ENCODE peak calls at places on chromosomes 16 and 17, in four cellular contexts. N, W, Z and P are unnamed samples.

GRCh38 chr17:67400193-67400592 is 23.1 kb downstream of the PITPNC1 start:
- DNase-seq in N (no peak), Z (no peak), W (no peak), P (no peak)

GRCh38 chr17:17467021-17467420 is 9.8 kb upstream of the MED9 start:
- DNase-seq in W (no peak), N (no peak), Z (peak), P (no peak)

GRCh38 chr17:21452377-21453143 is 76.4 kb downstream of the KCNJ12 start:
- DNase-seq in Z (peak), N (no peak), W (peak), P (no peak)

GRCh38 chr16:15983898-15984297 is 34.5 kb downstream of the ABCC1 start:
- DNase-seq in Z (no peak), N (no peak), W (no peak), P (no peak)

GRCh38 chr17:3916013-3916696 is at the start of gene P2RX1:
- DNase-seq in N (no peak), W (no peak), Z (no peak), P (no peak)

GRCh38 chr17:47941998-47942490 is 673 bp downstream of the PNPO start:
- DNase-seq in Z (no peak), N (no peak), W (no peak), P (no peak)

GRCh38 chr16:87828071-87828971 is 41.0 kb downstream of the SLC7A5 start:
- DNase-seq in W (no peak), N (no peak), Z (no peak), P (no peak)

GRCh38 chr17:51687887-51688286 is 427.5 kb downstream of the UTP18 start:
- DNase-seq in N (no peak), Z (no peak), W (peak), P (no peak)

GRCh38 chr17:28897769-28898259 is 281 bp upstream of the FLOT2 start:
- DNase-seq in W (no peak), Z (no peak), N (no peak), P (no peak)

GRCh38 chr17:17514993-17515920 is 19.1 kb upstream of the RASD1 start:
- DNase-seq in Z (no peak), N (no peak), W (peak), P (no peak)

GRCh38 chr16:11133344-11133921 is 122.6 kb downstream of the SOCS1 start:
- DNase-seq in Z (no peak), N (peak), W (no peak), P (no peak)

GRCh38 chr17:79272666-79273219 is 198.1 kb downstream of the ENGASE start:
- DNase-seq in Z (no peak), N (peak), W (peak), P (no peak)

GRCh38 chr16:64309398-64310110 is 812.3 kb downstream of the CDH11 start:
- DNase-seq in W (no peak), Z (no peak), N (no peak), P (no peak)

GRCh38 chr16:47970291-47970931 is 185.4 kb downstream of the ABCC12 start:
- DNase-seq in W (peak), Z (no peak), N (peak), P (no peak)

GRCh38 chr16:89828870-89829629 is 775 bp downstream of the SPIRE2 start:
- DNase-seq in Z (no peak), W (no peak), N (peak), P (no peak)

GRCh38 chr16:72221216-72221995 is 49.5 kb upstream of the PMFBP1 start:
- DNase-seq in Z (no peak), W (no peak), N (no peak), P (no peak)

GRCh38 chr17:5264930-5265329 is 17.2 kb upstream of the RABEP1 start:
- DNase-seq in W (no peak), N (no peak), Z (no peak), P (no peak)

GRCh38 chr16:52837251-52837650 is 215.4 kb downstream of the CHD9NB start:
- DNase-seq in N (no peak), Z (no peak), W (no peak), P (no peak)

GRCh38 chr16:11682655-11683096 is 14.4 kb downstream of the SNN start:
- DNase-seq in Z (no peak), W (no peak), N (no peak), P (no peak)

GRCh38 chr17:835263-835662 is 53.1 kb downstream of the MRM3 start:
- DNase-seq in W (peak), N (peak), Z (no peak), P (no peak)

GRCh38 chr17:68646626-68647526 is 45.7 kb upstream of the FAM20A start:
- DNase-seq in Z (no peak), W (no peak), N (no peak), P (no peak)

GRCh38 chr17:43768382-43768781 is 9.8 kb upstream of the SOST start:
- DNase-seq in W (peak), Z (no peak), N (no peak), P (no peak)

GRCh38 chr16:3752984-3753383 is 35.7 kb upstream of the TRAP1 start:
- DNase-seq in N (no peak), W (no peak), Z (no peak), P (no peak)

GRCh38 chr17:3759597-3760216 is 36.0 kb downstream of the HASPIN start:
- DNase-seq in Z (no peak), N (no peak), W (no peak), P (no peak)

GRCh38 chr16:19203374-19203966 is 35.4 kb downstream of the SYT17 start:
- DNase-seq in Z (no peak), W (no peak), N (no peak), P (no peak)

GRCh38 chr17:40530988-40531971 is 29.9 kb upstream of the TNS4 start:
- DNase-seq in Z (no peak), W (peak), N (no peak), P (peak)

GRCh38 chr17:1197781-1198490 is 18.2 kb upstream of the ABR start:
- DNase-seq in N (no peak), Z (no peak), W (no peak), P (peak)

GRCh38 chr17:78019367-78019975 is 61.0 kb downstream of the TNRC6C start:
- DNase-seq in Z (no peak), W (no peak), N (no peak), P (peak)

GRCh38 chr17:1865252-1866037 is 35.6 kb downstream of the RPA1 start:
- DNase-seq in N (peak), W (peak), Z (peak), P (peak)

GRCh38 chr17:29155235-29155965 is 24.8 kb downstream of the MYO18A start:
- DNase-seq in N (peak), W (peak), Z (no peak), P (peak)

GRCh38 chr17:83091257-83092141 is 12.1 kb downstream of the METRNL start:
- DNase-seq in W (no peak), Z (no peak), N (peak), P (no peak)

GRCh38 chr17:27543958-27544349 is 87.0 kb upstream of the LGALS9 start:
- DNase-seq in Z (no peak), N (no peak), W (no peak), P (no peak)

GRCh38 chr16:88084881-88085280 is 133.6 kb downstream of the BANP start:
- DNase-seq in W (no peak), N (no peak), Z (no peak), P (no peak)

GRCh38 chr17:5031365-5032082 is 3.7 kb downstream of the SLC52A1 start:
- DNase-seq in N (peak), Z (peak), W (peak), P (peak)

GRCh38 chr17:78400581-78401240 is 22.3 kb downstream of the PGS1 start:
- DNase-seq in N (no peak), W (no peak), Z (no peak), P (no peak)

GRCh38 chr16:8677481-8677880 is 3.1 kb downstream of the ABAT start:
- DNase-seq in N (no peak), Z (no peak), W (no peak), P (no peak)

GRCh38 chr17:64275016-64275415 is 12.0 kb upstream of the TEX2 start:
- DNase-seq in W (no peak), Z (no peak), N (no peak), P (no peak)

GRCh38 chr16:3536851-3537250 is 36.0 kb downstream of the CLUAP1 start:
- DNase-seq in N (no peak), W (no peak), Z (no peak), P (no peak)

GRCh38 chr16:27215660-27216059 is 12.3 kb downstream of the KDM8 start:
- DNase-seq in Z (no peak), W (no peak), N (no peak), P (no peak)

GRCh38 chr16:27211026-27211425 is 7.7 kb downstream of the KDM8 start:
- DNase-seq in N (no peak), W (no peak), Z (no peak), P (no peak)

GRCh38 chr16:27217256-27217655 is 13.9 kb downstream of the KDM8 start:
- DNase-seq in Z (no peak), W (peak), N (no peak), P (peak)

GRCh38 chr16:27216297-27216885 is 13.1 kb downstream of the KDM8 start:
- DNase-seq in N (no peak), Z (no peak), W (no peak), P (no peak)

DNA sequence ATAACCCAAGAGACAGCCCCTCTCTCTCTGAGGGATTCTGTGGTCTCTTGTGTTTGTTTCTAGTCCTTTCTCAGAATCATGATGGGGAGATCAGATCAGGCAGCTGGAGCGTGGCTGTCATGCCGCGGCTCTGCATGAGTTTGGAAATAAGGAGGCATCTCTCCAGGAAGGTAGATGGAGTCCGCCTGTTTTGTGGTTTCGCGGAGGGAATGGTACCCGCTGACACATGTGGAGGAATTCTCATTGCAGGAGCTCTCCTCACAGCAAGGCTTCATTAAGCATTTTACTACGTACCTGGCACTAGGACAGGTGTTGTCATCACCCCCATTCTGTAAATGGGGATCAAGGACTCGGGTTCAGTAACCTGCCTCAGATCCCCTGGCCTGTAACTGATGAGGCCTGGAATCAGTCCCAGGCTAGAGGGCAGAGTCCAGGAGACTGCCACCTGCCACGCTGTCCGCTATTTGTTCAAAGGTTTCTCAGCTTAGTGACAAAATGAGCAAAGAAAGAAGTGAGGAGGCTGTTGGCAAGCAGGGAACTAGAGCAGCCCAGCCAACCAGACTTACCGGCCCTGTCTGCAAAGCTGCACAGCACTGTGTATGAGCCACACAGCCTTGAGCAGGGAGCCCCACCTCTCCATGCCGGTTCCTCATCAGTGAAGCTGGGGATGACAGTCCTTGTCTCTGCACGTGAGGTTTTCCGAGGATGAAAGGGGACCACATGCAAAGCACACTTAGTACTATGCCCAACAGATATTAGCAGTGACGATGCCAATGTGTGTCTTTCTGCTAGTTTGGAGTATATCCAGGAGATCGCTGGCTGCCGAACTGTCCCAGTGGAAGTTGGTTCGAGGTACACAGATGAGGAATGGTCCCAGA is 11.0 kb downstream of the KDM8 start:
- DNase-seq in W (no peak), N (no peak), Z (no peak), P (no peak)
- TF ChIP-seq CTCF in W (no peak), N (no peak), Z (no peak), P (no peak)

GRCh38 chr16:50884066-50884860 is 142.4 kb downstream of the CYLD start:
- DNase-seq in N (peak), Z (peak), W (peak), P (peak)
- TF ChIP-seq CTCF in N (peak), Z (peak), W (peak), P (peak)

DNA sequence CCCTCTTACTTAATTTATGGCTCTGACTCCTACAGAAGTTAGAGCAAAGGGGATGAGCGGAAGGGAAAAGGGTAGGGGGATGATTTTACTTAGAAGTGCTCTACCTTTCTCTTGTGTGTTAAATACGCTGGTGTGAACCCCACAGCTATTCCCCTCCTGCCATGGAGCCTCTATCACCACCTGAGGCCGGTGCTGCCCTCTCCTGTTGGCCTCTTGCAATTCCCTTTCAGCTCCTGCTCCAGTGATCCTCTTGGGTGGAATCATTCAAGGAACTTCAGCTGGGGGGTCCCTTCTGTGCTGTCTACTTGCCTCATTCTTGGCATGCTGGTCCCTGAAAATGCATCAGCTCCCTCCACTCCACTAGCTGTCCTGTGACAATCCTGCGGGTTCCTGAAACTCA is 41.8 kb upstream of the CDH8 start:
- DNase-seq in W (peak), N (no peak), Z (peak), P (no peak)
- TF ChIP-seq CTCF in W (peak), N (no peak), Z (peak), P (peak)

DNA sequence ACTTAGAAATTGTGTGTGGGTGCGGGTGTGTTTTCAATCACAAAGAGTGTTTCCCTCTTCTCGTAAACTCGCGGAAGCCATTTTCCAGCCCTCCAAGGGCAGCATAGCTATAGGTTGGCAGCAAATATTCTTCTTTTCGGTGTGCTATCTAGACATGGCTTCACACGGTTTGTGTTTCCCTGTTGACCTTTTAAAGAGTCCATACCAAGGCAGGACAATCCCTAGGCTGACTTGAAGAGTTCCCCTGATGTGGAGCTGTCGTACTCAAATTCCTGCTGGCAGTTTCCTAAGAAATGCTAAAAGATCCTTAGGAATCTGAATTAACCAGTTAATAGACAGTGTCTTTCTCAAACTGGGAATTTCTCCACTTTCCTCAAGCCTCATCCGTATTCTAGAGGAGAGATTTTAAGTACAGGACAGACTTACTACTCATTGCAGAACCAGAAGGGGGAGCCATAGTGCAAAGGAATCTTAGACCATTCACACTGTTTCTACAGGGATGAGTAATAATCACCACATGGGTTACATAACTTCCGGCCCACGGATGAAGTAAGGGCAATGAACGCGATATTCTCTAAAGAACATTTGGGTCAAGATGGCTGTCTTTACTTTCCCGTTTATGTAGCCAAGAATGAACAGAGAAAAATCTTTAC is 288.6 kb upstream of the ELAC2 start:
- DNase-seq in W (peak), Z (peak), N (no peak), P (no peak)
- TF ChIP-seq CTCF in W (peak), Z (peak), N (no peak), P (no peak)

GRCh38 chr16:30395155-30395991 is at the start of gene ZNF48:
- DNase-seq in N (peak), Z (peak), W (peak), P (peak)
- TF ChIP-seq CTCF in N (peak), Z (peak), W (peak), P (peak)

DNA sequence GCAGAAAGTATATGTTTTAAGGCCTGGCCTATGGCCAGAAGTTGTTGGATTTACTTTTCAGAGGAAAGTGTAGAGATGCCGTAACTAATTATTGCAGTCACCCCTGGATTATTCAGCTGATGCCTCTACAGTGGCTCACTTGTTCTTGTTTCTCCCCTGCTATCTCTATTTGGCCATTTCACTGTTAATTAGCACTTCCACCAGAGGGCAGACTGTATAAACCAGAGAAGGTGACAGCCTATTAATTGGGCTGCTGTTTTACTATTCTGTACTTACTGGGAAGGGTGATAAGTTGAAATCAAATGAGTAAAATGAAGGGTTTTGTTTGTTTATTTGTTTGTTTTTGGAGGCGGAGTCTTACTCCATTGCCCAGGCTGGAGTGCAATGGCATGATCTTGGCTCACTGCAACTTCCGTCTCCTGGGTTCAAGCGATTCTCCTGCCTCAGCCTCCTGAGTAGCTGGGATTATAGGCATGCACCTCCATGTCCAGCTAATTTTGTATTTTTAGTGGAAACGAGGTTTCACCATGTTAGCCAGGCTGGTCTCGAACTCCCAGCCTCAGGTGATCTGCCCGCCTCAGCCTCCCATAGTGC is 66.0 kb downstream of the CDK12 start:
- DNase-seq in N (peak), W (peak), Z (no peak), P (no peak)
- TF ChIP-seq CTCF in N (peak), W (peak), Z (peak), P (peak)